ENCODE peak calls at places on chromosomes 11 and 22, in six cellular contexts. One of them, this sample, is unnamed.

GRCh38 chr11:27963370-27963769 is 144.6 kb downstream of the KIF18A start:
- DNase-seq in RWPE1: no peak
- DNase-seq in breast epithelium: no peak
- DNase-seq in heart left ventricle: no peak
- DNase-seq in transverse colon: no peak
- DNase-seq in stomach: no peak
- DNase-seq in this sample: peak

GRCh38 chr11:121964591-121964990 is 151.4 kb downstream of the BLID start:
- DNase-seq in RWPE1: peak
- DNase-seq in breast epithelium: no peak
- DNase-seq in heart left ventricle: no peak
- DNase-seq in transverse colon: no peak
- DNase-seq in stomach: no peak
- DNase-seq in this sample: peak

GRCh38 chr11:84437129-84438123 is 1151.3 kb upstream of the CCDC90B start:
- DNase-seq in RWPE1: no peak
- DNase-seq in breast epithelium: no peak
- DNase-seq in heart left ventricle: no peak
- DNase-seq in transverse colon: peak
- DNase-seq in stomach: peak
- DNase-seq in this sample: no peak

GRCh38 chr22:20204281-20204680 is 53.4 kb upstream of the CCDC188 start:
- DNase-seq in RWPE1: no peak
- DNase-seq in breast epithelium: no peak
- DNase-seq in heart left ventricle: no peak
- DNase-seq in transverse colon: no peak
- DNase-seq in stomach: no peak
- DNase-seq in this sample: no peak

GRCh38 chr11:93936416-93936815 is 84.7 kb upstream of the HEPHL1 start:
- DNase-seq in RWPE1: no peak
- DNase-seq in breast epithelium: no peak
- DNase-seq in heart left ventricle: no peak
- DNase-seq in transverse colon: no peak
- DNase-seq in stomach: no peak
- DNase-seq in this sample: no peak

GRCh38 chr11:44778200-44779100 is 51.7 kb downstream of the TSPAN18 start:
- DNase-seq in RWPE1: no peak
- DNase-seq in breast epithelium: no peak
- DNase-seq in heart left ventricle: no peak
- DNase-seq in transverse colon: no peak
- DNase-seq in stomach: no peak
- DNase-seq in this sample: peak

GRCh38 chr22:49062155-49063039 is 765.3 kb downstream of the BRD1 start:
- DNase-seq in RWPE1: no peak
- DNase-seq in breast epithelium: no peak
- DNase-seq in heart left ventricle: no peak
- DNase-seq in transverse colon: no peak
- DNase-seq in stomach: no peak
- DNase-seq in this sample: no peak

GRCh38 chr22:45818130-45819085 is 146.8 kb downstream of the ATXN10 start:
- DNase-seq in RWPE1: no peak
- DNase-seq in breast epithelium: peak
- DNase-seq in heart left ventricle: peak
- DNase-seq in transverse colon: no peak
- DNase-seq in stomach: no peak
- DNase-seq in this sample: no peak

GRCh38 chr11:94525933-94526332 is 13.7 kb downstream of the C11orf97 start:
- DNase-seq in RWPE1: no peak
- DNase-seq in breast epithelium: peak
- DNase-seq in heart left ventricle: peak
- DNase-seq in transverse colon: peak
- DNase-seq in stomach: peak
- DNase-seq in this sample: peak

GRCh38 chr22:42905217-42905616 is 48.1 kb upstream of the ARFGAP3 start:
- DNase-seq in RWPE1: no peak
- DNase-seq in breast epithelium: peak
- DNase-seq in heart left ventricle: no peak
- DNase-seq in transverse colon: no peak
- DNase-seq in stomach: peak
- DNase-seq in this sample: no peak

GRCh38 chr11:33391893-33392251 is 134.7 kb downstream of the HIPK3 start:
- DNase-seq in RWPE1: no peak
- DNase-seq in breast epithelium: no peak
- DNase-seq in heart left ventricle: no peak
- DNase-seq in transverse colon: no peak
- DNase-seq in stomach: no peak
- DNase-seq in this sample: no peak

GRCh38 chr22:19943665-19944026 is 2.0 kb upstream of the TXNRD2 start:
- DNase-seq in RWPE1: no peak
- DNase-seq in breast epithelium: no peak
- DNase-seq in heart left ventricle: no peak
- DNase-seq in transverse colon: no peak
- DNase-seq in stomach: no peak
- DNase-seq in this sample: peak

GRCh38 chr22:49014227-49015201 is 813.2 kb downstream of the BRD1 start:
- DNase-seq in RWPE1: no peak
- DNase-seq in breast epithelium: no peak
- DNase-seq in heart left ventricle: no peak
- DNase-seq in transverse colon: no peak
- DNase-seq in stomach: peak
- DNase-seq in this sample: no peak

GRCh38 chr11:43868852-43869567 is 11.6 kb upstream of the ALKBH3 start:
- DNase-seq in RWPE1: peak
- DNase-seq in breast epithelium: no peak
- DNase-seq in heart left ventricle: no peak
- DNase-seq in transverse colon: no peak
- DNase-seq in stomach: no peak
- DNase-seq in this sample: peak

GRCh38 chr22:45673482-45674175 is 2.0 kb downstream of the ATXN10 start:
- DNase-seq in RWPE1: no peak
- DNase-seq in breast epithelium: no peak
- DNase-seq in heart left ventricle: no peak
- DNase-seq in transverse colon: no peak
- DNase-seq in stomach: no peak
- DNase-seq in this sample: no peak

GRCh38 chr11:110777765-110778164 is 65.5 kb upstream of the ARHGAP20 start:
- DNase-seq in RWPE1: peak
- DNase-seq in breast epithelium: no peak
- DNase-seq in heart left ventricle: no peak
- DNase-seq in transverse colon: peak
- DNase-seq in stomach: peak
- DNase-seq in this sample: peak

GRCh38 chr11:131536159-131536558 is 165.7 kb downstream of the NTM start:
- DNase-seq in RWPE1: no peak
- DNase-seq in breast epithelium: no peak
- DNase-seq in heart left ventricle: no peak
- DNase-seq in transverse colon: no peak
- DNase-seq in stomach: no peak
- DNase-seq in this sample: no peak

GRCh38 chr11:131534611-131535010 is 164.2 kb downstream of the NTM start:
- DNase-seq in RWPE1: no peak
- DNase-seq in breast epithelium: no peak
- DNase-seq in heart left ventricle: no peak
- DNase-seq in transverse colon: no peak
- DNase-seq in stomach: no peak
- DNase-seq in this sample: no peak

GRCh38 chr11:131533164-131533563 is 162.7 kb downstream of the NTM start:
- DNase-seq in RWPE1: no peak
- DNase-seq in breast epithelium: no peak
- DNase-seq in heart left ventricle: no peak
- DNase-seq in transverse colon: no peak
- DNase-seq in stomach: no peak
- DNase-seq in this sample: no peak

GRCh38 chr11:131534031-131534430 is 163.6 kb downstream of the NTM start:
- DNase-seq in RWPE1: no peak
- DNase-seq in breast epithelium: no peak
- DNase-seq in heart left ventricle: no peak
- DNase-seq in transverse colon: no peak
- DNase-seq in stomach: no peak
- DNase-seq in this sample: no peak

GRCh38 chr11:131530411-131530810 is 160.0 kb downstream of the NTM start:
- DNase-seq in RWPE1: no peak
- DNase-seq in breast epithelium: no peak
- DNase-seq in heart left ventricle: no peak
- DNase-seq in transverse colon: no peak
- DNase-seq in stomach: no peak
- DNase-seq in this sample: no peak
- TF ChIP-seq CTCF in RWPE1: no peak
- TF ChIP-seq CTCF in breast epithelium: no peak
- TF ChIP-seq CTCF in heart left ventricle: no peak
- TF ChIP-seq CTCF in transverse colon: no peak
- TF ChIP-seq CTCF in stomach: no peak
- TF ChIP-seq CTCF in this sample: no peak

DNA sequence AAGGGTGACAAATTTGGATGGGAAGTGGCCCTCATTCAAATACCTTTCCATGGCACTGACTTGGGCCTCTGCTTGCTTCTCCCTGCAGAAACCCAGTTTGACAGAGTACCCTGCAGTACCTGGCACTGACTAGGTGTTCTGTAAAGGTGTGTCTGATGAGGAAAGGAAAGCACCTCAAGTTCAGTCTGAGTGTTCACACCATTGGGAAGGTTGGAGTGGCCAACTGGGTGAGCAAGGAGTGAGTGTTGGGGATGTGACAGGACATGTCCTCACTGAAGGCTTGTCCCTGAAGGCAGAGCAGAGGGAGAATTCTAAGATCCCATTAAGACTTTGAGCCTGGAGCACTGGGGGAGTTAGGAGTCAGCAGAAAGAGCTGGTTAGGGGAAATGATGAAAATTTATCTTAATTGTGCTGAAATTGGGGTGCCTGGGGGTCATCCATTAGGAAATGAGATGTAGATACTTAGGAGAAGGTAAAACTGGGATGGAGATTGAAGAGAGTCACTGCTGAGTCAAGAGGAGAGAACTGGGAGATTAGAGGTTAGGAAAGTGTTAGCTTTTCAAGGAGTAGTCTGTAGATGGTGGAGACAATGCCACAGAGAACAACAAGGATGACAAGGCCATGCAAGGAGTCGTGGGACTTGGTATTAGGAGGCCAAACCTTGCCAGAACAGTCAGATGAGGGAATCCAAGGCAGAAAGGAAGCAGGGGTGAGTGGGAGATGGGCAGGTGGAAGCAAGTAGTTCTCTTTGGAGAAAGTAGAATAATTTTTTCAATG is 6.1 kb downstream of the SREBF2 start:
- DNase-seq in RWPE1: no peak
- DNase-seq in breast epithelium: no peak
- DNase-seq in heart left ventricle: no peak
- DNase-seq in transverse colon: no peak
- DNase-seq in stomach: no peak
- DNase-seq in this sample: no peak
- H3K27ac ChIP-seq in RWPE1: peak
- H3K27ac ChIP-seq in breast epithelium: no peak
- H3K27ac ChIP-seq in heart left ventricle: no peak
- H3K27ac ChIP-seq in transverse colon: peak
- H3K27ac ChIP-seq in stomach: peak
- H3K27ac ChIP-seq in this sample: peak

GRCh38 chr11:558503-558902 is 2.0 kb downstream of the LMNTD2 start:
- DNase-seq in RWPE1: no peak
- DNase-seq in breast epithelium: no peak
- DNase-seq in heart left ventricle: no peak
- DNase-seq in transverse colon: no peak
- DNase-seq in stomach: no peak
- DNase-seq in this sample: no peak

GRCh38 chr11:560305-561147 is at the start of the genes LMNTD2 and RASSF7:
- DNase-seq in RWPE1: peak
- DNase-seq in breast epithelium: peak
- DNase-seq in heart left ventricle: peak
- DNase-seq in transverse colon: peak
- DNase-seq in stomach: peak
- DNase-seq in this sample: peak

GRCh38 chr11:557328-558132 is 3.0 kb downstream of the LMNTD2 start:
- DNase-seq in RWPE1: no peak
- DNase-seq in breast epithelium: no peak
- DNase-seq in heart left ventricle: no peak
- DNase-seq in transverse colon: no peak
- DNase-seq in stomach: no peak
- DNase-seq in this sample: no peak

GRCh38 chr11:559712-560304 is 730 bp downstream of the LMNTD2 start:
- DNase-seq in RWPE1: no peak
- DNase-seq in breast epithelium: no peak
- DNase-seq in heart left ventricle: no peak
- DNase-seq in transverse colon: peak
- DNase-seq in stomach: peak
- DNase-seq in this sample: no peak

GRCh38 chr11:559020-559620 is 1.4 kb downstream of the LMNTD2 start:
- DNase-seq in RWPE1: no peak
- DNase-seq in breast epithelium: no peak
- DNase-seq in heart left ventricle: no peak
- DNase-seq in transverse colon: no peak
- DNase-seq in stomach: no peak
- DNase-seq in this sample: no peak
- TF ChIP-seq CTCF in RWPE1: no peak
- TF ChIP-seq CTCF in breast epithelium: no peak
- TF ChIP-seq CTCF in heart left ventricle: no peak
- TF ChIP-seq CTCF in transverse colon: no peak
- TF ChIP-seq CTCF in stomach: no peak
- TF ChIP-seq CTCF in this sample: no peak

DNA sequence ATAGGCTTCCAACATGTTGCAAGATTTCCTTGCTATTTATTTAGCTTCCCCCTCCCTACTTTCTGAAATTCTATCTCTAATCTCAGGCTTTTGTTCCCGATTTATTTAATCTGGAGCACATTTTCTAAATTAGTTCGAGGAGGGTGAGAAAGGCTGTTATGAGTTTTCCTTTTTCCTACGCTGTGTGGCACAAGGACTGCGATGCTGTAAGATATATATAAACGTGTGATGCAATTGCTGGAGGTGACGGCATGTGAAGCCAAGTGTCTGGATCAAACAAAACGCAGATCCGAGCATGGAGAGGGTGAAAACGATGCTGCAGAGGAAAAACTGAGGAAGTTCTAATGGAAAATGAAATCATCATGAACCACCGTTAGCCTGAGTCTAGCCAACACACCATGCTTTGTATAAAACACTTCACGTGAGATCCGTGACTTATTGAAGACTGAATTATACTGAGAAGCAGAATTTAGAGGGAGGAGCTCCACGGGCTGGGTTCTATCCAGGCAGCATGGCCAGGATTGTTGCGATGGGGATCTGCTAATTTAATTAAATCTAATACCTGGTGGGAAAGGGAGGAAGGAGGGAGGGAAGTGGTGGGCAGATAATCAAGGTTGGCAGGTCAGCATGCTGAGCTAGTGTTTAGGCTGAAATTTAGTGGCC is 4.5 kb downstream of the PKNOX2 start:
- DNase-seq in RWPE1: no peak
- DNase-seq in breast epithelium: no peak
- DNase-seq in heart left ventricle: no peak
- DNase-seq in transverse colon: no peak
- DNase-seq in stomach: no peak
- DNase-seq in this sample: no peak
- H3K27ac ChIP-seq in RWPE1: no peak
- H3K27ac ChIP-seq in breast epithelium: no peak
- H3K27ac ChIP-seq in heart left ventricle: peak
- H3K27ac ChIP-seq in transverse colon: peak
- H3K27ac ChIP-seq in stomach: peak
- H3K27ac ChIP-seq in this sample: no peak